ENCODE peak calls at places on chromosomes 7 and 10, in ten cellular contexts. U is GM12892, K is ovary, D is tibial nerve, H is body of pancreas, X is testis, C is HepG2, Y is A549, S is H54, F is heart left ventricle. O is an unnamed sample.

GRCh38 chr7:36161996-36162395 is 8.9 kb downstream of the EEPD1 start:
- DNase-seq in U (no peak), K (no peak), D (no peak), H (no peak), X (no peak), C (no peak), Y (no peak), S (no peak), F (no peak), O (no peak)

GRCh38 chr7:148505955-148506354 is 84.6 kb upstream of the C7orf33 start:
- DNase-seq in U (no peak), K (no peak), D (no peak), H (no peak), X (no peak), C (no peak), Y (no peak), S (no peak), F (no peak), O (no peak)

GRCh38 chr7:45482451-45482850 is 91.7 kb upstream of the ADCY1 start:
- DNase-seq in U (no peak), K (no peak), D (no peak), H (no peak), X (no peak), C (no peak), Y (no peak), S (no peak), F (no peak), O (no peak)

GRCh38 chr10:13483951-13484350 is 44.9 kb downstream of the BEND7 start:
- DNase-seq in U (no peak), K (no peak), D (no peak), H (no peak), X (no peak), C (no peak), Y (no peak), S (no peak), F (no peak), O (no peak)

GRCh38 chr10:104254493-104255243 is at the start of gene GSTO1:
- DNase-seq in U (peak), K (peak), D (peak), H (peak), X (peak), C (peak), Y (peak), S (peak), F (peak), O (peak)

GRCh38 chr10:131615150-131615549 is 285.7 kb upstream of the PPP2R2D start:
- DNase-seq in U (no peak), K (no peak), D (no peak), H (no peak), X (no peak), C (no peak), Y (no peak), S (no peak), F (no peak), O (no peak)

GRCh38 chr10:35006836-35007235 is 83.3 kb downstream of the CUL2 start:
- DNase-seq in U (no peak), K (no peak), D (no peak), H (no peak), X (no peak), C (no peak), Y (no peak), S (no peak), F (no peak), O (no peak)

GRCh38 chr7:45937301-45937700 is 16.2 kb upstream of the IGFBP3 start:
- DNase-seq in U (no peak), K (no peak), D (no peak), H (no peak), X (no peak), C (no peak), Y (no peak), S (no peak), F (no peak), O (no peak)

GRCh38 chr7:101687081-101687480 is 58.0 kb upstream of the MYL10 start:
- DNase-seq in U (no peak), K (no peak), D (no peak), H (no peak), X (no peak), C (no peak), Y (no peak), S (no peak), F (no peak), O (no peak)

GRCh38 chr10:112615269-112615668 is 168.3 kb downstream of the VTI1A start:
- DNase-seq in U (no peak), K (no peak), D (no peak), H (no peak), X (no peak), C (no peak), Y (no peak), S (no peak), F (no peak), O (no peak)

GRCh38 chr10:127157506-127158205 is 38.7 kb downstream of the INSYN2A start:
- DNase-seq in U (no peak), K (no peak), D (no peak), H (no peak), X (no peak), C (no peak), Y (no peak), S (no peak), F (no peak), O (no peak)

GRCh38 chr10:103416436-103417147 is 20.2 kb downstream of the PDCD11 start:
- DNase-seq in U (no peak), K (peak), D (peak), H (peak), X (peak), C (peak), Y (peak), S (no peak), F (peak), O (peak)

GRCh38 chr10:54613162-54613561 is 187.9 kb downstream of the PCDH15 start:
- DNase-seq in U (no peak), K (no peak), D (no peak), H (no peak), X (no peak), C (no peak), Y (no peak), S (no peak), F (no peak), O (no peak)

GRCh38 chr10:5070648-5071410 is 23.4 kb upstream of the AKR1C3 start:
- DNase-seq in U (no peak), K (no peak), D (no peak), H (peak), X (no peak), C (peak), Y (no peak), S (no peak), F (no peak), O (no peak)

GRCh38 chr10:29039659-29040309 is 249.1 kb upstream of the LYZL1 start:
- DNase-seq in U (no peak), K (no peak), D (no peak), H (peak), X (no peak), C (no peak), Y (no peak), S (no peak), F (no peak), O (no peak)

GRCh38 chr10:127472976-127473375 is 76.1 kb upstream of the NPS start:
- DNase-seq in U (no peak), K (no peak), D (no peak), H (no peak), X (no peak), C (no peak), Y (no peak), S (no peak), F (no peak), O (no peak)

GRCh38 chr7:28329616-28330373 is 82.5 kb upstream of the CREB5 start:
- DNase-seq in U (no peak), K (no peak), D (no peak), H (no peak), X (no peak), C (no peak), Y (no peak), S (no peak), F (no peak), O (no peak)

GRCh38 chr7:43868681-43869017 is 668 bp downstream of the MRPS24 start:
- DNase-seq in U (no peak), K (no peak), D (no peak), H (no peak), X (no peak), C (no peak), Y (no peak), S (no peak), F (no peak), O (peak)

GRCh38 chr10:126247454-126247975 is 140.8 kb downstream of the ADAM12 start:
- DNase-seq in U (no peak), K (peak), D (no peak), H (peak), X (no peak), C (no peak), Y (peak), S (peak), F (peak), O (no peak)

GRCh38 chr7:149195180-149196150 is at the start of gene ZNF282:
- DNase-seq in U (peak), K (peak), D (peak), H (peak), X (peak), C (peak), Y (peak), S (peak), F (peak), O (peak)

GRCh38 chr7:25949672-25950487 is 202.1 kb upstream of the NFE2L3 start:
- DNase-seq in U (no peak), K (peak), D (no peak), H (peak), X (peak), C (peak), Y (no peak), S (no peak), F (no peak), O (peak)

GRCh38 chr10:71258446-71259145 is 46.2 kb downstream of the UNC5B start:
- DNase-seq in U (no peak), K (no peak), D (no peak), H (no peak), X (no peak), C (no peak), Y (no peak), S (no peak), F (no peak), O (no peak)

GRCh38 chr7:100539436-100540006 is 518 bp downstream of the AGFG2 start:
- DNase-seq in U (no peak), K (no peak), D (no peak), H (peak), X (no peak), C (no peak), Y (no peak), S (no peak), F (no peak), O (no peak)
- TF ChIP-seq POLR2A in U (no peak), K (no peak), D (no peak), H (no peak), X (no peak), C (no peak), Y (no peak), S (no peak), F (no peak), O (no peak)

GRCh38 chr7:134613623-134614347 is 32.9 kb upstream of the BPGM start:
- DNase-seq in U (no peak), K (no peak), D (no peak), H (peak), X (peak), C (no peak), Y (peak), S (peak), F (peak), O (no peak)
- TF ChIP-seq POLR2A in U (no peak), K (no peak), D (no peak), H (no peak), X (no peak), C (no peak), Y (no peak), S (no peak), F (no peak), O (no peak)

DNA sequence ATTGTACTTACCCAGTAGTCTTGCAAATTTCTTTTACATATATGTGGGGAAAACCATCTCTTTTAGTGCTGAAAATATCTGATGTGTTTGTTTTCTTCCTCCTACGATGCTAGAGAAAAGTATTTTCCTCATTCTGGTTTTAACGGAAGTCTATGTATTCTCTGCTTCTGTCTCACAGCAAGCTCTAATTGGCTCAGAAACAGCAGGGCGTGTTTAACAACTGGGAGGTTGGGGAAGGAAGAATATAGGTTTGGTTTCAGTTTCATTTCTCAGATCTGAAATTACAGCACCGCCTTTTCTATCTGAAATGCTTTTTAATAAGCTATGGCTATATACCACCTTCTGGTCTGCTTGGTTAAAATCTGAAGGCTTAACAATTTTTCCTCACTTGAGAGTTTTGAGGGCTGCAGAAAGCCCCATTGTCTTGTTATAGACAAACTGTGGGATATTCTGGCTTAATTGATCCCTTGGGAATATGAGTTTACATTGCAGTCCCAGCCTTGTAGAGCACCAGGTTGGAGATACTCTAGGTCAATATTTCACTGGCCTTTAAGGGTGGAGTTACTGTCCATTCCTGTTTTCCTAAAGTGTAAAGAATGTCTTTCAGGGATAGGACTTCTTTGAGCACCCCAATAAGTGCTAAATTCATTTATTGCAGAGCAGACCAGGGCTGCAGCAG is at the start of gene SAMD9:
- DNase-seq in U (peak), K (no peak), D (no peak), H (peak), X (peak), C (peak), Y (peak), S (peak), F (peak), O (peak)
- TF ChIP-seq POLR2A in U (peak), K (no peak), D (peak), H (no peak), X (no peak), C (no peak), Y (no peak), S (no peak), F (no peak), O (peak)

GRCh38 chr10:43384252-43385221 is 13.1 kb downstream of the FXYD4 start:
- DNase-seq in U (no peak), K (peak), D (no peak), H (no peak), X (no peak), C (no peak), Y (no peak), S (no peak), F (no peak), O (no peak)
- TF ChIP-seq POLR2A in U (peak), K (no peak), D (no peak), H (no peak), X (no peak), C (peak), Y (no peak), S (no peak), F (no peak), O (peak)

DNA sequence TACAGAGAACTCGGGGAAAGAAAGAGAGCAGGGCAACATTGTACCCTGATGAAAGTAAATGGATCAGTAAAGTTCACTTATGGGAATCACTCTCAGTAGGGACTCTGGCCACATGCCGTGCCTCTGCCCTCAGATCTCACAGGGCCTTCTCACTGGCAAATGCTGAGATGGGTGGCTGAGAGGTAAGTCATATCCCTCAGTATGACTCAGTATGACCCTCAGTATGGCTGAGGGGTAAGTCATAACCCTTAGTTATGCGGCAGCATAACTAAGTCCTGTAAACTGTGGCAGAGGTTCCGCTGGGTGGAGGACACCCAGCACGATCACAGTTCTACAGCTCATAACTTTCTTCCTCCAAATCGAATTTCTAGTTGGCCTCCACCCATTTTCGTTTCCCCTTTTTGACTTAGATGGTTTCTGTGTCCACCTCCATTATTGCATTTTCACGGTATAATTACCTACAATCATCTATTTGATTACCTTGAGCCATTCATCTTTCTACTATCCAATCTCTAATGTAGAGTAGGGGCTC is 26.5 kb upstream of the WNT16 start:
- DNase-seq in U (no peak), K (no peak), D (no peak), H (no peak), X (no peak), C (no peak), Y (no peak), S (peak), F (no peak), O (no peak)
- TF ChIP-seq POLR2A in U (no peak), K (no peak), D (no peak), H (no peak), X (no peak), C (no peak), Y (no peak), S (no peak), F (no peak), O (no peak)

DNA sequence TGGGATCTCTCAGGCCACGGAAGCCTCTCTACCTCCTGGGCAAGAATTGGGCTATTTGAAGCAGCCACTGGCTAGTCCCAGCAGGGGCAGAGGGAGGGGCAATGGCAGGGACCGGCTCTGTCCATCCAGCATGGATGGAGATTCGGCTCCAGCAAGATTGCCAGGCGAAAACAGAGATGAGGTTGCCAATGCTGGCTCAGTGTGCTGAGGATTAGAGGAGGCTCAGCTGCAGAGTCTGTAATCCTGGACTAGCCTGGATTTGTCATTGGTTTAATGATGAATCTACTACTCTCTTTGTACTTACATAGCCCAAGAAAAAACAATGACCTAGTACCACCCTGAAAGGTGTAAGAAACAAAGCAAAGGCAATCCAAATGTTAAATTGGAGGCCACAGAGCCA is 112.2 kb upstream of the PDCD4 start:
- DNase-seq in U (no peak), K (no peak), D (no peak), H (no peak), X (no peak), C (no peak), Y (no peak), S (no peak), F (no peak), O (no peak)
- TF ChIP-seq POLR2A in U (no peak), K (no peak), D (no peak), H (no peak), X (no peak), C (no peak), Y (no peak), S (no peak), F (no peak), O (no peak)